ENCODE peak calls at places on chromosomes 3 and 15, in four cellular contexts. N, Z, P and D are unnamed samples.

GRCh38 chr3:99429501-99429900 is 208.9 kb upstream of the COL8A1 start:
- DNase-seq in N (no peak), Z (no peak), P (no peak), D (no peak)

GRCh38 chr3:171393032-171393744 is 67.0 kb downstream of the TNIK start:
- DNase-seq in N (no peak), Z (no peak), P (peak), D (no peak)

GRCh38 chr3:63168179-63168578 is 109.9 kb upstream of the SYNPR start:
- DNase-seq in N (no peak), Z (no peak), P (no peak), D (no peak)

GRCh38 chr3:15434756-15435155 is 7.4 kb downstream of the EAF1 start:
- DNase-seq in N (no peak), Z (no peak), P (no peak), D (no peak)

GRCh38 chr3:47434849-47435248 is 40.9 kb downstream of the SCAP start:
- DNase-seq in N (no peak), Z (no peak), P (no peak), D (peak)

GRCh38 chr15:63449711-63450110 is 54.7 kb upstream of the USP3 start:
- DNase-seq in N (no peak), Z (no peak), P (no peak), D (no peak)

GRCh38 chr3:138327831-138328230 is 1.8 kb downstream of the NME9 start:
- DNase-seq in N (no peak), Z (no peak), P (no peak), D (no peak)

GRCh38 chr3:143306419-143306818 is 186.8 kb downstream of the CHST2 start:
- DNase-seq in N (no peak), Z (no peak), P (no peak), D (peak)

GRCh38 chr15:60137711-60138396 is 133.7 kb downstream of the FOXB1 start:
- DNase-seq in N (no peak), Z (no peak), P (no peak), D (no peak)

GRCh38 chr3:34298668-34299067 is 500.2 kb downstream of the PDCD6IP start:
- DNase-seq in N (no peak), Z (no peak), P (no peak), D (no peak)